ENCODE peak calls at places on chromosomes 13 and 19, in eight cellular contexts. T is mesendoderm, L is kidney epithelial cell, M is thyroid gland, R is upper lobe of right lung, V is Peyer's patch, G is mammary epithelial cell, B is Caco-2. I is an unnamed sample.

GRCh38 chr13:73138276-73138950 is 79.6 kb downstream of the KLF5 start:
- DNase-seq in R (no peak), M (peak; percentile 31), T (peak; percentile 25), V (no peak), B (no peak), G (no peak), L (no peak), I (no peak)

GRCh38 chr13:95074820-95075219 is 226.4 kb downstream of the ABCC4 start:
- DNase-seq in M (no peak), R (no peak), T (no peak), B (no peak), G (no peak), L (no peak), V (no peak), I (no peak)

GRCh38 chr13:51848674-51849073 is 3.7 kb upstream of the TMEM272 start:
- DNase-seq in B (no peak), G (no peak), T (no peak), M (no peak), L (peak; percentile 12), R (no peak), V (no peak), I (no peak)

GRCh38 chr13:110617326-110618072 is 2.2 kb downstream of the NAXD start:
- DNase-seq in V (peak; percentile 62), B (no peak), M (peak; percentile 62), T (no peak), L (no peak), G (peak; percentile 44), R (no peak), I (no peak)

GRCh38 chr19:30530751-30531150 is 158.6 kb downstream of the ZNF536 start:
- DNase-seq in R (no peak), G (no peak), T (no peak), M (no peak), B (no peak), L (no peak), V (no peak), I (no peak)

GRCh38 chr19:56120002-56120370 is 1.1 kb downstream of the ZNF787 start:
- DNase-seq in V (no peak), M (no peak), B (no peak), L (no peak), T (no peak), G (no peak), R (no peak), I (no peak)

GRCh38 chr19:51079486-51080110 is 3.1 kb downstream of the KLK14 start:
- DNase-seq in L (no peak), G (no peak), V (no peak), B (no peak), M (no peak), R (no peak), T (no peak), I (no peak)

GRCh38 chr13:38255600-38255999 is 94.1 kb upstream of the UFM1 start:
- DNase-seq in B (no peak), V (no peak), L (no peak), T (peak; percentile 59), R (no peak), M (no peak), G (no peak), I (no peak)

GRCh38 chr13:28865951-28866350 is 45.8 kb downstream of the MTUS2 start:
- DNase-seq in M (no peak), R (no peak), G (no peak), L (no peak), V (no peak), B (no peak), T (no peak), I (no peak)

GRCh38 chr13:112442483-112443090 is 66.4 kb downstream of the SPACA7 start:
- DNase-seq in G (peak; percentile 4), R (no peak), T (peak; percentile 16), L (no peak), B (no peak), M (no peak), V (no peak), I (peak; percentile 38)

GRCh38 chr19:45200614-45201013 is 22.0 kb downstream of the BLOC1S3 start:
- DNase-seq in G (peak; percentile 30), M (no peak), B (peak; percentile 65), R (no peak), V (no peak), T (peak; percentile 75), L (no peak), I (no peak)

GRCh38 chr19:33093420-33094210 is 12.6 kb downstream of the GPATCH1 start:
- DNase-seq in V (no peak), L (no peak), R (no peak), M (no peak), G (no peak), T (no peak), B (no peak), I (no peak)

GRCh38 chr13:51396352-51396751 is 56.5 kb downstream of the INTS6 start:
- DNase-seq in G (no peak), R (no peak), V (no peak), T (no peak), M (no peak), B (no peak), L (no peak), I (no peak)

GRCh38 chr19:17075860-17076538 is 422 bp downstream of the MYO9B start:
- DNase-seq in M (peak; percentile 46), T (peak; percentile 84), V (peak; percentile 80), B (peak; percentile 17), L (no peak), G (peak; percentile 13), R (peak; percentile 78), I (peak; percentile 92)

GRCh38 chr19:50817941-50818858 is 5.4 kb downstream of the KLK1 start:
- DNase-seq in B (peak; percentile 75), T (peak; percentile 82), R (peak; percentile 73), M (peak; percentile 73), V (peak; percentile 90), L (no peak), G (no peak), I (peak; percentile 88)

GRCh38 chr13:46903748-46904147 is 6.9 kb upstream of the HTR2A start:
- DNase-seq in L (no peak), T (no peak), V (no peak), G (peak; percentile 42), B (no peak), M (no peak), R (no peak), I (no peak)

GRCh38 chr13:23570099-23570926 is at the start of gene TNFRSF19:
- DNase-seq in T (peak; percentile 91), M (no peak), B (peak; percentile 79), R (no peak), G (peak; percentile 38), L (peak; percentile 69), V (no peak), I (no peak)

GRCh38 chr19:45496349-45496953 is 396 bp downstream of the RTN2 start:
- DNase-seq in L (no peak), T (peak; percentile 75), V (peak; percentile 61), G (no peak), M (peak; percentile 24), B (peak; percentile 76), R (peak; percentile 76), I (peak; percentile 91)

GRCh38 chr19:29268721-29269483 is 56.0 kb upstream of the UQCRFS1 start:
- DNase-seq in V (no peak), M (no peak), G (no peak), L (no peak), T (no peak), R (peak; percentile 43), B (no peak), I (peak; percentile 51)

GRCh38 chr13:71067164-71067815 is 799.7 kb downstream of the DACH1 start:
- DNase-seq in G (no peak), B (peak; percentile 28), L (no peak), M (no peak), R (no peak), T (peak; percentile 29), V (no peak), I (no peak)

GRCh38 chr19:49057636-49058234 is at the start of gene CGB7:
- DNase-seq in V (peak; percentile 82), B (peak; percentile 85), T (peak; percentile 69), G (peak; percentile 69), M (peak; percentile 78), R (peak; percentile 87), L (peak; percentile 25), I (peak; percentile 79)

GRCh38 chr13:51532736-51533197 is 51.5 kb upstream of the WDFY2 start:
- DNase-seq in G (no peak), R (no peak), L (no peak), V (no peak), B (no peak), M (no peak), T (peak; percentile 57), I (no peak)

GRCh38 chr13:19961924-19962323 is 3.4 kb downstream of the ZMYM2 start:
- DNase-seq in T (no peak), G (no peak), R (no peak), M (no peak), B (no peak), V (no peak), L (no peak), I (no peak)
- H3K36me3 ChIP-seq in T (no peaks in the 10 kb centered on the region), G (peaks cover 11% of the 10 kb centered on the region), R (peaks cover 42% of the 10 kb centered on the region), M (peaks cover 6% of the 10 kb centered on the region), B (peaks cover 1% of the 10 kb centered on the region), V (peaks cover 41% of the 10 kb centered on the region), L (no peaks in the 10 kb centered on the region), I (peaks cover 10% of the 10 kb centered on the region)

GRCh38 chr19:4984448-4984990 is 15.6 kb downstream of the KDM4B start:
- DNase-seq in T (no peak), G (no peak), L (no peak), V (no peak), B (no peak), M (peak; percentile 92), R (no peak), I (no peak)
- H3K36me3 ChIP-seq in T (no peaks in the 10 kb centered on the region), G (peaks cover 4% of the 10 kb centered on the region), L (no peaks in the 10 kb centered on the region), V (no peaks in the 10 kb centered on the region), B (no peaks in the 10 kb centered on the region), M (no peaks in the 10 kb centered on the region), R (no peaks in the 10 kb centered on the region), I (peaks cover 37% of the 10 kb centered on the region)

DNA sequence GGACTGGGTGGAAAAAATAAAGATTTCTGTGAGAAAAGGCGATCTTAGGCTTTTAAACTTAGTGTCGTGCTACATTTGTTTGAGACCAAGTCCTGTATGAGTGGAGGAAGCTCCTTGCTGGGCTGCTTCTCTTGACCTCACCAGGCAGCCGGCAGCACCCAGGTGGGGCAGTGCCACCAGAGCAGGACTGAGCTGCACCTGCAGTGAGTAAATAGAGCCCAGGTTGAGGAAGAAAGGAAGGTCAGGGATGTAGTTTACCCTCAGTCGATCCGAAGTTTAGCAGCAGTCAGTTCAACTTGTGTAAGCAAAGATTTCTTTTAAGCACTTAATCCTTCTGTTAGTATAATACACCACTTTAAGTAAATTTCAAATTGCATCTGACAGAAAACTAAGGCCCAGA is 13.6 kb downstream of the HNRNPM start:
- DNase-seq in T (no peak), V (no peak), R (no peak), B (no peak), L (no peak), M (no peak), G (no peak), I (no peak)
- H3K36me3 ChIP-seq in T (peaks cover 7% of the 10 kb centered on the region), V (peaks cover 26% of the 10 kb centered on the region), R (peaks cover 31% of the 10 kb centered on the region), B (peaks cover 2% of the 10 kb centered on the region), L (peaks cover 1% of the 10 kb centered on the region), M (no peaks in the 10 kb centered on the region), G (peaks cover 12% of the 10 kb centered on the region), I (peaks cover 49% of the 10 kb centered on the region)

DNA sequence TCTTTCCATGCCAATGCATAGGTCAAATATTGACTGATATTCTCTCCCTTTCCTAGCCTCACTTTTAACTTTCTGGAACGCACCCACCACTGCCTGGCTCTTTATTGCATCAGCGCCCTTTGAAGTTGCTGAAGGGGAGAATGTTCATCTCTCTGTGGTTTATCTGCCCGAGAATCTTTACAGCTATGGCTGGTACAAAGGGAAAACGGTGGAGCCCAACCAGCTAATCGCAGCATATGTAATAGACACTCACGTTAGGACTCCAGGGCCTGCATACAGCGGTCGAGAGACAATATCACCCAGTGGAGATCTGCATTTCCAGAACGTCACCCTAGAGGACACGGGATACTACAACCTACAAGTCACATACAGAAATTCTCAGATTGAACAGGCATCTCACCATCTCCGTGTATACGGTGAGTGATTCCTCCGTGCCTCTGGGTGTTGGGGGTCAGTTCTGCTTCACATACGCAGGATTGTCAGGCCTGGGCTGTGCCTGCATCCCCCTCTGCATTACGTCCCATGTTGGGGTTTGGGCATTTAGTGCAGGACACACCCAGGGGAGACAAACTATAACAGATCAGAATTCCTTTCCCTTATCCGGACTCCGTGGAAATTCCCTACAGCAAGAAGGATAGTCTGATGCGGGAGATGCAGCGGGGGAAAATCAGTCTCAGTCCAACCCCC is 1.3 kb downstream of the CEACAM21 start:
- DNase-seq in L (no peak), V (no peak), R (no peak), B (no peak), M (no peak), G (no peak), T (no peak), I (peak; percentile 18)
- H3K36me3 ChIP-seq in L (no peaks in the 10 kb centered on the region), V (no peaks in the 10 kb centered on the region), R (no peaks in the 10 kb centered on the region), B (no peaks in the 10 kb centered on the region), M (no peaks in the 10 kb centered on the region), G (no peaks in the 10 kb centered on the region), T (no peaks in the 10 kb centered on the region), I (no peaks in the 10 kb centered on the region)

I was measured in spleen.